ENCODE peak calls at places on chromosomes 7 and 10, in five cellular contexts. W, F, U, H and Q are unnamed samples. For H3K4me1, the result is how much of the 10 kb centered on the place peaks cover.

GRCh38 chr10:28807760-28808613 is 130.7 kb downstream of the BAMBI start:
- DNase-seq in U (no peak), H (no peak), F (no peak), W (peak), Q (no peak)

GRCh38 chr7:29852457-29852856 is 46.1 kb downstream of the WIPF3 start:
- DNase-seq in W (no peak), H (no peak), U (no peak), F (no peak), Q (no peak)

GRCh38 chr10:102090772-102091171 is 25.6 kb downstream of the HPS6 start:
- DNase-seq in U (no peak), W (no peak), F (no peak), H (no peak), Q (no peak)

GRCh38 chr10:16606421-16606820 is 84.7 kb upstream of the C1QL3 start:
- DNase-seq in H (no peak), W (peak), U (no peak), F (no peak), Q (no peak)

GRCh38 chr7:132141109-132141508 is 435.2 kb downstream of the PLXNA4 start:
- DNase-seq in U (no peak), W (peak), F (no peak), H (no peak), Q (no peak)

GRCh38 chr10:31961264-31961663 is 32.6 kb upstream of the ARHGAP12 start:
- DNase-seq in H (no peak), W (no peak), U (no peak), F (no peak), Q (no peak)

GRCh38 chr7:98372993-98373392 is 27.9 kb downstream of the BAIAP2L1 start:
- DNase-seq in H (peak), F (no peak), W (peak), U (no peak), Q (no peak)

GRCh38 chr10:57948796-57949195 is 318.9 kb downstream of the IPMK start:
- DNase-seq in W (peak), U (no peak), F (no peak), H (no peak), Q (no peak)

GRCh38 chr10:80493482-80494021 is 39.4 kb downstream of the TSPAN14 start:
- DNase-seq in H (no peak), F (no peak), U (peak), W (no peak), Q (no peak)

GRCh38 chr10:7896297-7896696 is 78.0 kb downstream of the TAF3 start:
- DNase-seq in W (no peak), U (no peak), H (no peak), F (no peak), Q (no peak)

GRCh38 chr10:130138479-130138866 is 2.3 kb downstream of the GLRX3 start:
- DNase-seq in U (no peak), F (no peak), W (peak), H (no peak), Q (no peak)

GRCh38 chr10:84668186-84668763 is 339.9 kb downstream of the CCSER2 start:
- DNase-seq in H (no peak), W (no peak), U (no peak), F (no peak), Q (no peak)

GRCh38 chr10:11685787-11686218 is 56.4 kb upstream of the ECHDC3 start:
- DNase-seq in F (peak), H (peak), U (peak), W (peak), Q (peak)

GRCh38 chr7:115097175-115097671 is 175.3 kb downstream of the MDFIC start:
- DNase-seq in W (peak), F (no peak), H (no peak), U (no peak), Q (no peak)

GRCh38 chr10:121983828-121984227 is 5.1 kb upstream of the TACC2 start:
- DNase-seq in W (no peak), U (no peak), F (no peak), H (no peak), Q (no peak)

GRCh38 chr7:47458057-47458456 is 123.9 kb downstream of the TNS3 start:
- DNase-seq in H (peak), U (no peak), W (peak), F (peak), Q (no peak)

GRCh38 chr10:84095821-84096497 is 43.4 kb upstream of the GHITM start:
- DNase-seq in F (no peak), W (no peak), H (no peak), U (no peak), Q (no peak)

GRCh38 chr10:71598673-71599072 is 120.9 kb downstream of the C10orf105 start:
- DNase-seq in W (peak), U (no peak), H (peak), F (peak), Q (peak)

GRCh38 chr10:89210794-89211425 is 3.8 kb upstream of the CH25H start:
- DNase-seq in H (no peak), U (no peak), W (no peak), F (no peak), Q (no peak)

DNA sequence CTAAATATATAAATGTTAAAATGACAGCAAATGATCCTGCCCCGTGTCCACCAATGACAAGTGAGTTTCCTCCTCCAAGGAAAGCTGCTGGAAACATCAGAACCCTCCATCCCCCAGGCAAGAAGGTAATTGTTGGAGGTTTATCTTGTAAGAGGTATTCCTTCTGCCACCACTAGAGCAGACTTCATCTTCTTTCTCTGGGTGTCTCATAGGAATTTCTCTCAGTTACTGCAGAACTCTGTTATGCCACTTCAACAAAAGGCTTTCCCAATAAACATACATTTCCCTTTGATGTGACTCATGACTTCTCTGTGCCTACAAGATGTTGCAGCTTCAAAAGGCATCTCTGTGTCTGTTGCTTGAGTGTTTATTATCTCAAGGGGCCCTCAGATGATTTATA is 279.1 kb downstream of the BMPER start:
- DNase-seq in U (no peak), F (no peak), H (no peak), W (no peak), Q (no peak)
- TF ChIP-seq CTCF in U (no peak), F (no peak), H (no peak), W (no peak), Q (no peak)

DNA sequence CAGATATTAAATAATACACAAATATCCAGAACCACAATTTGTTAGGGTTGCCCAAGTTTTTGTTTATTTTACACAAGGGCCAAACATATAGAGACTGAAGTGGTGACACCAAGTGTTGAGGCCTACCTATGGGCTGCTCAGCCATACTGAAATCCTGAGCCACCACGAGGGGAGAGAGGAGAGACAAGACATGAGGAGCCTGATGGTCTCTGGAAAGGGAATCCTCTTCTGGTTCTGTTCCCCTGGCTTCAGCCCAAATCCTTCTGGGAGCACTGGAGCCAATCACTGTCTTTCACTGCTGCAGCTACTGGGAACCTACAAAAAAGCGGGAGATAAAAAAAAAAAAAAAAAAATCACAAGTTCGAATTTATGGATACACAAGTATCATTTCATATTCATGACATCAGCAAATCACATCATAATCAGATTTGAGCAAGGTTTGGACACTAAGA is 1.9 kb downstream of the SKIDA1 start:
- DNase-seq in H (no peak), F (no peak), W (peak), U (no peak), Q (no peak)
- H3K4me1 ChIP-seq in H (under half), F (under half), W (under half), U (under half), Q (under half)

GRCh38 chr10:86757110-86757790 is 831 bp downstream of the BMPR1A start:
- DNase-seq in W (peak), H (peak), F (peak), U (peak), Q (peak)

GRCh38 chr10:86755740-86756510 is 494 bp upstream of the BMPR1A start:
- DNase-seq in W (peak), U (peak), H (peak), F (peak), Q (peak)

GRCh38 chr10:86758231-86759072 is 2.0 kb downstream of the BMPR1A start:
- DNase-seq in W (peak), H (no peak), F (no peak), U (no peak), Q (no peak)

GRCh38 chr10:86756511-86757109 is at the start of gene BMPR1A:
- DNase-seq in F (no peak), W (peak), H (peak), U (no peak), Q (no peak)

DNA sequence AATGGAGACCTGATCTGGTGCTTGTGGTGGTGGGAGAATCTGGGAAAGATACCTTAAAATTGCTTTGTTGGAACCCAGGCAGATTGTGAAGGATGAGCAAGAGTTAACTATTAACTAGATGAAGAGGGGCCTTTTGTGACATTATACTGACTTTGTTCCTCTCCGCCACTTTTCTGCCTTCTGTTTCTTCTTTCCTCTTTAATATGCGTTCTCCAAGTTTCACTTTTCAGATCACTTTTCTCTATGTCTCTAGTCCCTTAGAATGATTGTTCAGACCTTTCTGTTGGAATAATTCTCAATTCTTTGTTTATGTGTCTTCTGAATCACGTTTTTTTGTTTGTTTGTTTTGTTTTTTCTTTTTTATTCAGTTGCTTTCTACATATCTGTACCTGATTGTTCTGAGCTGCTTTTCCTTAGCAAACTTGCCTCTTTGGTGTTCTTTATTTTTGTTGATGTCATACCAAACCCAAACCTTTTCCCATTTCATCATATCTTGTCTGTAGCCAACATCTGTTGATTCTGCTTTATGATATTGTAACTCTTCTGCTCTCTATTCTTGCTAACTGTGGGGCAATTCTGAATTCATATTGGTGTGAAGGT is 2.8 kb downstream of the BMPR1A start:
- DNase-seq in W (peak), F (no peak), U (no peak), H (no peak), Q (no peak)
- H3K4me3 ChIP-seq in W (peak), F (no peak), U (no peak), H (no peak), Q (no peak)

DNA sequence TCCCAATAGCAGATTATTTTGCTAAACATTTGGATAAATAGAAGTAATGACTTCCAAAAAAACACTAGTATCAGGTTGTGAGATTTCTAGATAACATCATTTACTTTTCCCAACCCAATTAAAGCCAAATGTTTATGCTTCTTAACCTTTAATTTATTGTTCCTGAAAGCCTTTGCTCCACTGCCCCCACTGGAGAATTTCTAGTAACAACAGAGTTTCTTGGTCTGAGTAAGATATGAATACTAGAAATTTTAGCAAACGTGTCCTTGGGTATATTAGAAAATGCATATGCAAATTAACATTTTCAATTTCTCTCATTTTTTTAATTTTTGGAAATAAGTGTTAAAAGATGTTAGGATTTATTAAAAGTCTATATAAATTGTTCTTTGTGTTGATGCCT is 958.0 kb upstream of the PHF14 start:
- DNase-seq in W (no peak), U (no peak), H (no peak), F (no peak), Q (no peak)
- TF ChIP-seq CTCF in W (no peak), U (no peak), H (no peak), F (no peak), Q (no peak)

GRCh38 chr10:79405995-79406515 is 39.4 kb downstream of the ZCCHC24 start:
- DNase-seq in F (no peak), W (no peak), H (no peak), U (no peak), Q (peak)
- H3K4me1 ChIP-seq in F (half or more), W (half or more), H (under half), U (under half), Q (under half)

GRCh38 chr7:95511716-95512260 is 26.0 kb downstream of the ASB4 start:
- DNase-seq in H (peak), W (peak), F (no peak), U (peak), Q (no peak)
- H3K4me3 ChIP-seq in H (no peak), W (no peak), F (no peak), U (no peak), Q (no peak)

GRCh38 chr10:55200020-55200419 is 399.0 kb upstream of the PCDH15 start:
- DNase-seq in W (no peak), F (no peak), H (no peak), U (no peak), Q (no peak)
- TF ChIP-seq CTCF in W (no peak), F (no peak), H (no peak), U (no peak), Q (no peak)

DNA sequence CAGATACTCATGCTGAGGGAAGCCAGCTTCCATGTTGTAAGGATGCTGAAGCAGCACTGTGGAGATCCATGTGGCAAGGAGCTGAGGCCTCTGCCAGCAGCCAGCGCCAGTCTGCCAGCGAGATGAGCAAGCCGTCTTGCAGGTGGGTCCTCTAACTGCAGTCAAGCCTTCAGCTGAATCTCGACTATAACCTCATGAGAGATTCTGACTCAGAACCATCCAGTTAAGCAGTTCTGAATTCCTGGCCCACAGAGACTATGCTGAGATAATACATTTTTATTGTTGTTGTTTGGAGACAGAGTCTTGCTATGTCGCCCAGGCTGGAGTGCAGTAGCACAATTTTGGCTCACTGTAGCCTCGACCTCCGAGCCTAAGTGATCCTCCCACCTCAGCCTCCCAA is 105.6 kb downstream of the SH3PXD2A start:
- DNase-seq in W (no peak), F (no peak), H (no peak), U (no peak), Q (no peak)
- H3K4me1 ChIP-seq in W (under half), F (under half), H (under half), U (under half), Q (under half)

DNA sequence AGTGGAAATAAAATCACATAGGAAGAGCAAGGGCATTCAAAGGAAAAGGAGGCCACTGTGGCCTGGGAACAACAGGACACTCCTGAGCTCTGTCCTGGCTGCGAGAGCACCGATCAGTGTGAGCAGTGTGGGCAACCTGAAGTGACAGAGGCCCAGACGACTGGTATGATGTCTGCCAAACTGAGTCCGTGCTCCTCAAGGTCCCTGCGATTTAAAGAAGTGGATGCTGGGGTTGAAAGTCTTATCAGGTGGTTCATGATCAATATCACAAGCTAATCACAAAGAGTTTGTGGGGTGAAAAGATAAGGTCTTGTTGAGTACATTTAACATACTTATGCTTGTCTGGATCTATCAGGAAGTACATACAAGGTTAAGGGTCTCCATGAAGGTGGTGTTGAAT is 176.5 kb downstream of the ZNF438 start:
- DNase-seq in U (no peak), H (no peak), W (no peak), F (no peak), Q (no peak)
- H3K4me3 ChIP-seq in U (no peak), H (no peak), W (no peak), F (no peak), Q (no peak)

GRCh38 chr10:124710266-124710881 is 33.8 kb downstream of the FAM53B start:
- DNase-seq in F (no peak), H (no peak), W (no peak), U (no peak), Q (no peak)
- TF ChIP-seq CTCF in F (no peak), H (no peak), W (no peak), U (no peak), Q (no peak)